ENCODE peak calls at places on chromosomes 11 and 22, in six cellular contexts. F is activated CD4-positive, CD25-positive, alpha-beta regulatory T cell treated with anti-CD3 and anti-CD28 coated beads, Interleukin-2, amount 50 U/mL, for 24 hours; Q is heart left ventricle; S is heart right ventricle; E is left lung; Z is upper lobe of right lung. T is an unnamed sample.

GRCh38 chr22:46366327-46366731 is 30.8 kb downstream of the TRMU start:
- ATAC-seq in Q (no peak), Z (no peak), S (no peak), F (no peak), E (no peak), T (no peak)

GRCh38 chr22:30822216-30823014 is 127.7 kb downstream of the OSBP2 start:
- ATAC-seq in Q (peak), Z (peak), F (peak), S (peak), E (peak), T (peak)

GRCh38 chr11:11901917-11902316 is 60.1 kb downstream of the USP47 start:
- ATAC-seq in Z (no peak), F (no peak), S (no peak), Q (no peak), E (no peak), T (no peak)

GRCh38 chr22:30167734-30168133 is 78.8 kb downstream of the LIF start:
- ATAC-seq in Z (no peak), E (no peak), S (no peak), Q (no peak), F (peak), T (no peak)

GRCh38 chr22:37599161-37599560 is 9.5 kb upstream of the GGA1 start:
- ATAC-seq in E (no peak), Z (no peak), Q (no peak), S (no peak), F (no peak), T (no peak)

GRCh38 chr11:43602670-43603069 is 77.9 kb upstream of the HSD17B12 start:
- ATAC-seq in Z (peak), Q (no peak), E (no peak), F (no peak), S (no peak), T (no peak)

GRCh38 chr11:56706486-56706885 is 7.6 kb downstream of the OR9G1 start:
- ATAC-seq in F (no peak), S (no peak), E (no peak), Z (no peak), Q (no peak), T (no peak)

GRCh38 chr11:11456896-11457295 is 103.8 kb upstream of the CSNK2A3 start:
- ATAC-seq in S (no peak), F (no peak), Q (no peak), E (no peak), Z (no peak), T (no peak)

GRCh38 chr11:48354677-48355076 is 11.6 kb downstream of the OR4C5 start:
- ATAC-seq in F (no peak), Z (no peak), E (peak), S (no peak), Q (peak), T (no peak)

GRCh38 chr11:1438967-1439330 is 47.6 kb downstream of the MOB2 start:
- ATAC-seq in E (no peak), Z (no peak), S (no peak), F (no peak), Q (no peak), T (peak)

GRCh38 chr11:70220136-70220535 is 17.0 kb downstream of the FADD start:
- ATAC-seq in Z (no peak), F (no peak), Q (no peak), S (no peak), E (no peak), T (no peak)

GRCh38 chr22:32164084-32164894 is 5.2 kb upstream of the C22orf42 start:
- ATAC-seq in F (no peak), S (no peak), E (peak), Z (peak), Q (peak), T (no peak)

GRCh38 chr11:9351321-9351881 is 33.1 kb upstream of the IPO7 start:
- ATAC-seq in S (peak), Z (no peak), F (no peak), Q (peak), E (no peak), T (no peak)

GRCh38 chr11:47377571-47378010 is 756 bp downstream of the SPI1 start:
- ATAC-seq in Z (peak), Q (no peak), E (peak), F (no peak), S (peak), T (no peak)

GRCh38 chr22:29567338-29567737 is 13.6 kb downstream of the NIPSNAP1 start:
- ATAC-seq in F (no peak), E (no peak), Z (no peak), Q (no peak), S (no peak), T (no peak)

GRCh38 chr11:128535468-128536457 is 51.6 kb downstream of the ETS1 start:
- ATAC-seq in F (no peak), Q (no peak), S (no peak), Z (no peak), E (no peak), T (no peak)

GRCh38 chr22:47259990-47260389 is 497.5 kb downstream of the TBC1D22A start:
- ATAC-seq in S (no peak), Z (no peak), Q (no peak), E (no peak), F (no peak), T (no peak)

GRCh38 chr11:123461164-123461563 is 31.1 kb downstream of the GRAMD1B start:
- ATAC-seq in Z (no peak), S (peak), E (no peak), Q (peak), F (no peak), T (no peak)

GRCh38 chr22:39244496-39245129 is at the start of gene PDGFB:
- ATAC-seq in S (peak), E (peak), Z (peak), Q (peak), F (no peak), T (no peak)

GRCh38 chr11:46603704-46604308 is 10.0 kb upstream of the AMBRA1 start:
- ATAC-seq in F (no peak), Q (no peak), E (no peak), S (no peak), Z (no peak), T (no peak)

GRCh38 chr11:67345949-67346819 is 7.2 kb downstream of the POLD4 start:
- ATAC-seq in Z (peak), F (peak), Q (no peak), S (no peak), E (peak), T (peak)

GRCh38 chr22:39179841-39180335 is 27.4 kb upstream of the CBX7 start:
- ATAC-seq in S (no peak), F (no peak), E (no peak), Z (no peak), Q (no peak), T (no peak)

GRCh38 chr11:76665172-76665571 is 5.4 kb downstream of the LRRC32 start:
- ATAC-seq in Z (no peak), S (no peak), Q (no peak), F (peak), E (no peak), T (no peak)

GRCh38 chr22:21082248-21082647 is 36.5 kb downstream of the LRRC74B start:
- ATAC-seq in S (no peak), F (no peak), E (no peak), Z (no peak), Q (no peak), T (peak)